ENCODE peak calls at places on chromosome 15, in five cellular contexts. I, R, U, G and M are unnamed samples.

GRCh38 chr15:45151998-45152828 is 22.4 kb downstream of the DUOX1 start:
- DNase-seq in U (no peak), G (no peak), R (no peak), I (no peak), M (no peak)

GRCh38 chr15:39511915-39512260 is 69.0 kb upstream of the THBS1 start:
- DNase-seq in U (no peak), I (peak; percentile 81), R (peak; percentile 82), G (no peak), M (no peak)

GRCh38 chr15:44545934-44546802 is 9.2 kb downstream of the EIF3J start:
- DNase-seq in U (no peak), R (peak; percentile 52), I (peak; percentile 71), G (no peak), M (peak; percentile 20)

GRCh38 chr15:57578288-57578900 is 13.3 kb upstream of the MYZAP start:
- DNase-seq in I (no peak), U (no peak), G (no peak), R (no peak), M (no peak)

GRCh38 chr15:59294961-59295741 is 77.5 kb downstream of the MYO1E start:
- DNase-seq in R (peak; percentile 95), U (no peak), G (no peak), I (peak; percentile 94), M (no peak)

GRCh38 chr15:39974656-39975230 is 40.8 kb downstream of the EIF2AK4 start:
- DNase-seq in R (peak; percentile 24), U (no peak), I (no peak), G (no peak), M (no peak)

GRCh38 chr15:31457631-31458526 is 131.2 kb downstream of the KLF13 start:
- DNase-seq in I (peak; percentile 30), R (peak; percentile 44), U (no peak), G (no peak), M (no peak)

GRCh38 chr15:34620814-34621213 is 37.4 kb upstream of the GOLGA8B start:
- DNase-seq in U (no peak), G (no peak), I (no peak), R (peak; percentile 14), M (no peak)

GRCh38 chr15:88018865-88019626 is 237.5 kb downstream of the NTRK3 start:
- DNase-seq in R (no peak), I (peak; percentile 17), U (no peak), G (no peak), M (peak; percentile 100)

GRCh38 chr15:62748175-62748574 is 294.4 kb upstream of the TPM1 start:
- DNase-seq in G (no peak), U (no peak), I (no peak), R (no peak), M (no peak)

GRCh38 chr15:90762109-90762508 is 45.0 kb downstream of the BLM start:
- DNase-seq in U (no peak), R (peak; percentile 68), G (no peak), I (peak; percentile 76), M (peak; percentile 23)

GRCh38 chr15:34436956-34437442 is 609 bp downstream of the GOLGA8A start:
- DNase-seq in R (peak; percentile 4), G (peak; percentile 35), I (peak; percentile 34), U (peak; percentile 13), M (no peak)

GRCh38 chr15:95125803-95126202 is 894.4 kb downstream of the MCTP2 start:
- DNase-seq in G (no peak), R (no peak), U (no peak), I (no peak), M (no peak)

GRCh38 chr15:29687939-29688884 is 134.1 kb downstream of the TJP1 start:
- DNase-seq in G (no peak), I (no peak), R (no peak), U (no peak), M (no peak)

GRCh38 chr15:82139823-82140268 is 94.0 kb upstream of the MEX3B start:
- DNase-seq in R (peak; percentile 70), I (peak; percentile 73), G (peak; percentile 38), U (no peak), M (peak; percentile 78)

GRCh38 chr15:51776952-51777574 is 25.7 kb downstream of the TMOD2 start:
- DNase-seq in U (no peak), R (peak; percentile 77), I (peak; percentile 82), G (peak; percentile 58), M (peak; percentile 95)

GRCh38 chr15:57134877-57135276 is 216.4 kb downstream of the TCF12 start:
- DNase-seq in U (no peak), I (no peak), G (no peak), R (no peak), M (no peak)

GRCh38 chr15:79007066-79007465 is 62.2 kb upstream of the CTSH start:
- DNase-seq in U (peak; percentile 44), G (peak; percentile 33), R (peak; percentile 50), I (peak; percentile 77), M (peak; percentile 55)

GRCh38 chr15:57152666-57153065 is 223.6 kb upstream of the CGNL1 start:
- DNase-seq in R (no peak), U (no peak), G (no peak), I (no peak), M (no peak)

GRCh38 chr15:99895189-99895955 is 162.1 kb upstream of the LYSMD4 start:
- DNase-seq in I (no peak), U (no peak), R (no peak), G (no peak), M (no peak)

DNA sequence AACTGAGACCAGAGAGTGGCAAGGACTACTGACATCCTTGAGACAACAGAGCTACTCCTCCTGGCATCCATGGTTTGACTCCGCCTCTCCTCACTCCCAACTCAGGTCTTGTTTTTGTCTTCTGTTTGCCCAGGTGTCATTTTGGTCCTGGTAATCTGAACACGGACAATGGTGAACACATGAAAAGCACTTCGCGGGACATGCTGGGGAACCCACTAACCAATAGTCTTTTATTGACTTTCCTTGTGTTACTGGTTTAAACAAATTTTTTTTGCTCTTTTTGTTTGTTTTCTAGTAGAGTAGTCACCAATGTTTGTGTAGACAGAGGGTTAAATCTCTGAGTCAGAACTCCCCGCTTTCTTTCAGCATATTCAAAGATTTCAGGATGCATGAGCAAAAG is 38.4 kb downstream of the LARP6 start:
- DNase-seq in R (peak; percentile 46), I (no peak), U (no peak), G (no peak), M (no peak)
- H2AK5ac ChIP-seq in R (peak overlapping the region; percentile 82), I (no peak overlapping the region), U (no peak overlapping the region), G (no peak overlapping the region), M (no peak overlapping the region)

DNA sequence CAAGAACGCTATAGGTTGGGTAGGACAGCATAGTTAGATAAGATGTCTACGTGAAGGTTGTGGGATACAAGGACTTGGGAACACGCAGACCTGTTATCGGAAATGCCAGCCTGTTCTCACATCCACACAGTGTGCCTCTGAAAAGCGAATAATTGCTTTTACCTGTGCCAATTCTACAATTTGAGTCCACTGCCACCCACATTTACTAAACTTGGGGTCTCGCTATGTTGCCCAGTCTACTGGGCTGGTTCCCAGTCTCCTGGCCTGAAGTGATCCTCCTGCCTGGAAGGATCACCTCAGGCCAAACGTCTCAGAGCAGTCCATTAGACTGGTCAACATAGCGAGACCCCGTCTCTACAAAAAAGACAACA is 777 bp upstream of the INO80 start:
- DNase-seq in R (no peak), G (peak; percentile 0), U (no peak), I (no peak), M (peak; percentile 4)
- H2AFZ ChIP-seq in R (peak overlapping the region; percentile 99), G (peak overlapping the region; percentile 98), U (peak overlapping the region; percentile 55), I (no peak overlapping the region), M (peak overlapping the region; percentile 8)

GRCh38 chr15:72227720-72228119 is 3.3 kb downstream of the PKM start:
- DNase-seq in U (no peak), I (peak; percentile 51), G (no peak), R (no peak), M (no peak)
- H3K4me3 ChIP-seq in U (no peak overlapping the region), I (peak overlapping the region; percentile 98), G (no peak overlapping the region), R (peak overlapping the region; percentile 44), M (no peak overlapping the region)

DNA sequence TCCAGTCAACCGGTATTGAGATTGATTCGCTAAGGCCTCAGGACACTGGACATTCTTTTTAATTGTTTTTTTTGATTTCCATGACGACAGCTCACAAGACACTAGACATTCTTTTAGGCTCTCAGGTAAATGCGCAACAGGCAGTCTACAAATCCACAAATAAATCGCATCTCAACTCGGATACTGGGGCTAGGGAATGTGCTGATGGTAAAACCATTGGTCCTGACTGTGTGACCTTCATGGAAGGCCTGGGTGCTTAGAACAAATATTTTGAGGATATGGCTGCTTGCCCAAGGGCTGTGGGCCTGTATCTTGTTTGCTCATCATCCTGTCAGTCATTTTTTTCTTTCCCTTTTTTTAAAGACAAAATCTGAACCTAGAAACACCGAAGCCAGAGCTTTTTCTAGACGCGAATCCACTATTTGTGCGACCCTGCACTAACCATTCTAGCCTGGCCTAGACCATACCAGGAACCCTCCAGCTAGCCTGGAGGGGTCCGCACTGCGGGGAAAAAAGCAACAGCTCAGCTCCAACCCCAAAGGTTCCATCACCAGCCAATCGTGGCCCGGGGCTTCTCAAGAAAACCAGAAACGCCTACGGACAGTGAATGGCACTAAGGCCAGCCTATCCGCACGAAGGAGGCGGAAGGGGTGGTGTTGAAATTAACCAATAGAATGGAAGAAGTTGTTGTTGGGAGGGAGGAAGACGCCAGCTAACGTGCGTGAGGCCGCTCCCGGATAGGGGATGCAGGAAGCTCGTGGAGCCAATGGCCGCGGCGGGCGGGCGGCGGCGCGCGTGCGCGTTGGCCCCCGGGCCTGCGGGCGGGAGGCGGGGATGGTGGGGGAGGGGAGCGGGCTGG is 18.1 kb upstream of the CHD2 start:
- DNase-seq in U (peak; percentile 100), I (peak; percentile 100), R (peak; percentile 100), G (peak; percentile 100), M (peak; percentile 98)
- H2AK5ac ChIP-seq in U (peak overlapping the region; percentile 94), I (peak overlapping the region; percentile 82), R (peak overlapping the region; percentile 87), G (no peak overlapping the region), M (peak overlapping the region; percentile 83)

DNA sequence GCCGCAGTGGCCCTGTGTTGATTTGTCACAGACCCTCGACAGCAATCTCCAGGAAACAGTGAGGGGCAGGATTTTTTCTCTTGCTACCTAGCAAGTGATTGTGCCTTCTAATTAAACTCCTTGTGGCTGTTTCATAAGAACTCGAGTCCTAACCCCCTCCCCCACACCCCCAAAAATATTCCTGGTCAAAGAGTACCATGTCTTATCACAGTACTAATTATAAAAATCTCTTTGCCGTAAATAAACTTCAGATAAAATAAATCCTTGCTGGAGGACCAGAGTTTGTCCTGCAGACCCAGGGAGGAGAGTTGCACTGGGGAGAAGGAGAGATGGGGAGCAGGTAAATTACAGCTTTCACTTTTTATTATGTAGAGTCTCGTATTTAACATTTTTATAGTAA is 64.3 kb downstream of the FAM174B start:
- DNase-seq in G (no peak), I (no peak), U (no peak), R (no peak), M (no peak)
- H2AFZ ChIP-seq in G (no peak overlapping the region), I (no peak overlapping the region), U (no peak overlapping the region), R (no peak overlapping the region), M (no peak overlapping the region)

GRCh38 chr15:69305204-69305931 is 6.7 kb downstream of the PAQR5 start:
- DNase-seq in I (peak; percentile 95), G (no peak), R (peak; percentile 96), U (peak; percentile 21), M (no peak)
- H3K4me3 ChIP-seq in I (no peak overlapping the region), G (no peak overlapping the region), R (no peak overlapping the region), U (no peak overlapping the region), M (no peak overlapping the region)

GRCh38 chr15:66651913-66652642 is 50.0 kb upstream of the SMAD6 start:
- DNase-seq in R (no peak), I (no peak), U (no peak), G (no peak), M (no peak)
- H2AK5ac ChIP-seq in R (no peak overlapping the region), I (no peak overlapping the region), U (no peak overlapping the region), G (peak overlapping the region; percentile 20), M (peak overlapping the region; percentile 22)